ENCODE peak calls at places on chromosomes 3 and 15, in ten cellular contexts. B is stomach, C is transverse colon, O is A549, Q is K562, K is HepG2, X is ovary, V is esophagus muscularis mucosa, W is H1, F is GM12878. I is an unnamed sample.

GRCh38 chr3:103218146-103218545 is 783.3 kb downstream of the ZPLD1 start:
- DNase-seq in O (no peak), Q (no peak), C (no peak), B (no peak), F (peak; percentile 83), X (no peak), K (no peak), W (no peak), V (no peak), I (no peak)

GRCh38 chr15:75732809-75733451 is 20.3 kb upstream of the CSPG4 start:
- DNase-seq in C (peak; percentile 78), O (peak; percentile 82), B (peak; percentile 73), Q (peak; percentile 69), K (peak; percentile 50), X (peak; percentile 65), F (no peak), W (peak; percentile 96), V (no peak), I (peak; percentile 60)

GRCh38 chr3:62876064-62876463 is 848 bp upstream of the CADPS start:
- DNase-seq in F (no peak), K (peak; percentile 20), B (no peak), X (peak; percentile 13), Q (no peak), C (peak; percentile 44), V (no peak), W (peak; percentile 87), O (peak; percentile 1), I (peak; percentile 18)

GRCh38 chr3:61896251-61896650 is 334.9 kb downstream of the PTPRG start:
- DNase-seq in F (no peak), B (no peak), C (no peak), V (no peak), Q (no peak), X (no peak), O (no peak), K (no peak), W (no peak), I (no peak)

GRCh38 chr3:128911911-128912310 is 32.5 kb downstream of the ACAD9 start:
- DNase-seq in K (no peak), B (no peak), W (no peak), F (no peak), X (no peak), Q (no peak), C (no peak), O (no peak), V (no peak), I (no peak)

GRCh38 chr15:31504462-31504839 is 177.8 kb downstream of the KLF13 start:
- DNase-seq in F (no peak), K (no peak), W (peak; percentile 20), V (no peak), O (no peak), C (no peak), B (no peak), X (no peak), Q (no peak), I (no peak)

GRCh38 chr3:40770046-40770445 is 245.3 kb downstream of the ZNF621 start:
- DNase-seq in C (peak; percentile 40), O (no peak), X (no peak), K (no peak), W (no peak), F (no peak), V (no peak), B (no peak), Q (no peak), I (no peak)

GRCh38 chr3:64612916-64613526 is 74.8 kb downstream of the ADAMTS9 start:
- DNase-seq in X (no peak), V (no peak), O (no peak), C (no peak), F (no peak), B (no peak), W (no peak), Q (no peak), K (no peak), I (no peak)

GRCh38 chr15:41828747-41829270 is 917 bp downstream of the JMJD7 start:
- DNase-seq in O (no peak), B (no peak), W (no peak), C (no peak), F (no peak), K (no peak), V (no peak), Q (no peak), X (no peak), I (no peak)

GRCh38 chr15:101314301-101314700 is 19.3 kb upstream of the SNRPA1 start:
- DNase-seq in V (no peak), W (no peak), X (no peak), O (no peak), F (no peak), C (no peak), Q (no peak), K (no peak), B (no peak), I (no peak)
- TF ChIP-seq EP300 in V (no peak), W (no peak), X (no peak), O (no peak), F (no peak), C (no peak), Q (no peak), K (no peak), B (no peak), I (no peak)

GRCh38 chr15:96052572-96053038 is 277.9 kb upstream of the NR2F2 start:
- DNase-seq in O (no peak), C (no peak), X (no peak), F (no peak), Q (no peak), K (no peak), V (no peak), B (no peak), W (peak; percentile 65), I (no peak)
- H3K4me3 ChIP-seq in O (no peak overlapping the region), C (no peak overlapping the region), X (no peak overlapping the region), F (no peak overlapping the region), Q (no peak overlapping the region), K (no peak overlapping the region), V (peak overlapping the region; percentile 41), B (peak overlapping the region; percentile 41), W (peak overlapping the region; percentile 37), I (peak overlapping the region; percentile 15)

DNA sequence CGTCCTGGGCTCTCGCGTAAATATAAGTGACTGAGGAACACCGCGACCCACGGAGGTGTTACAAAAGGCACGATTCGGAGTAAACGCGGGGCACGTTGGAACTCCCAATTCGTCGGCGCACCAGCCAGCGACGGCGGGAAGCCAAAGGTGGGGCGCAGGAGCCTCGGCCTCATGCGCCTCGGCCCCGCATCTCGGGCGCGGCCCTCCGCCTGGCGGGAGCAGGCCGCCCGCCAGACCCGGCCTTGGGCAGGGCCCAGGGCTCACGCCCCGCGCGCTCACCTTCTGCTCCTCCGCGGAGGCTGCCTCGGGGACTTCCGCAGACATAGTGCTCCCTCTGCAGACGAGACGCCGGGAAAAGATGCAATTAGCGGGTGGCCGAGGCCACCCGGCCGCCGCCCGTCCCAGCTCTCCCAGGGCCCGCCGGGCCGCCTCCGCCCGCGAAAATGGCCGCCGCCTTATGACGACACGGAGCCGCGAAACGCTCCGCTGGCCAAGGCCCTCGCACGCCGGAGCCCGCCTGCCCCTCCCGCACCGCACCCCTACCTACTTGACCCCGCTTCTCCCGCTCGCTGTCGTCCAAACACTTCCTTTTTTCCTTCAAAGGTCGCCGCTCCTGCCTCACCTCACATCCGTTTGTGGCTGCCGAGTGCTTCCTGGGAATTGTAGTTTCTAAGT is at the start of gene ARPP19:
- DNase-seq in Q (peak; percentile 93), W (peak; percentile 90), V (peak; percentile 97), C (peak; percentile 93), X (peak; percentile 84), K (peak; percentile 94), O (peak; percentile 99), F (peak; percentile 69), B (peak; percentile 91), I (peak; percentile 72)
- TF ChIP-seq CTCF in Q (peak; percentile 10), W (peak; percentile 8), V (peak; percentile 10), C (peak; percentile 11), X (no peak), K (no peak), O (no peak), F (no peak), B (no peak), I (peak; percentile 2)

DNA sequence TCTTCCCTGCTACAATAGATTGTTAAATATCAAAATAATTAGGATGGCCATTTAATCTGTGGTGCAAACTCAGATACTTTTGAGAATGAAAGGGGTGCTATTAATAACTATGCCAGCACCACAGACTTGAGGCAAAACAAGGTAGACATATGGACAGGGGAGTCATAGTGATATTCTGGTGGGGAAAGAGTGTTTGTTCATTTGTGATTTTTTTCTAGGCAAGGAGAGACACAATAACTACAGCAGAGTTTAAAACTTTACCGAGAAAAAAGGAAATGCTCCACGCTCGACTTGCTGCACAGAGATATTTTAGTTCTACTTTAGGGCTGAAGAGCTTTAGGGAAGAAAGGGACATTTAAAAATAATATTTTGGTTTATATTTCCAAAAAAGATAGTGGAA is 611.2 kb upstream of the GRM7 start:
- DNase-seq in K (no peak), F (no peak), X (no peak), O (no peak), B (no peak), C (no peak), W (no peak), Q (no peak), V (no peak), I (no peak)
- TF ChIP-seq EP300 in K (no peak), F (peak; percentile 18), X (no peak), O (no peak), B (no peak), C (no peak), W (no peak), Q (no peak), V (no peak), I (no peak)

GRCh38 chr15:92832992-92833438 is 67.1 kb upstream of the CHD2 start:
- DNase-seq in Q (no peak), F (no peak), C (no peak), W (no peak), B (no peak), K (no peak), V (no peak), X (no peak), O (no peak), I (no peak)
- H3K4me3 ChIP-seq in Q (no peak overlapping the region), F (peak overlapping the region; percentile 40), C (no peak overlapping the region), W (no peak overlapping the region), B (no peak overlapping the region), K (no peak overlapping the region), V (peak overlapping the region; percentile 32), X (no peak overlapping the region), O (no peak overlapping the region), I (no peak overlapping the region)

I was measured in tibial nerve.